ENCODE peak calls at places on chromosomes 11 and 22, in six cellular contexts. Q is H9, T is IMR-90, N is H1, I is mesenchymal stem cell, C is trophoblast cell. K is an unnamed sample.

GRCh38 chr11:68654978-68655377 is 29.4 kb upstream of the GAL start:
- DNase-seq in Q (no peak), T (no peak), N (no peak), I (no peak), C (no peak), K (no peak)

GRCh38 chr11:129853508-129854228 is 38.0 kb downstream of the TMEM45B start:
- DNase-seq in Q (no peak), T (peak; percentile 49), N (no peak), I (peak; percentile 24), C (peak; percentile 19), K (no peak)

GRCh38 chr11:63635762-63636465 is 21.7 kb upstream of the PLAAT3 start:
- DNase-seq in Q (peak; percentile 67), T (peak; percentile 63), N (peak; percentile 85), I (peak; percentile 71), C (peak; percentile 76), K (peak; percentile 62)

GRCh38 chr11:72655896-72656464 is 18.2 kb downstream of the PDE2A start:
- DNase-seq in Q (no peak), T (no peak), N (no peak), I (no peak), C (no peak), K (no peak)

GRCh38 chr22:48267681-48268080 is 1505.2 kb downstream of the TBC1D22A start:
- DNase-seq in Q (no peak), T (no peak), N (no peak), I (no peak), C (no peak), K (no peak)

GRCh38 chr22:28019881-28020861 is 101.1 kb upstream of the PITPNB start:
- DNase-seq in Q (peak; percentile 82), T (peak; percentile 60), N (peak; percentile 97), I (peak; percentile 83), C (peak; percentile 65), K (peak; percentile 65)

GRCh38 chr11:117295438-117296137 is 4.4 kb downstream of the BACE1-AS start:
- DNase-seq in Q (no peak), T (no peak), N (no peak), I (no peak), C (no peak), K (no peak)

GRCh38 chr11:45528435-45528834 is 137.0 kb downstream of the CHST1 start:
- DNase-seq in Q (no peak), T (no peak), N (no peak), I (no peak), C (no peak), K (no peak)

GRCh38 chr11:19116315-19116970 is 525 bp upstream of the ZDHHC13 start:
- DNase-seq in Q (no peak), T (no peak), N (no peak), I (no peak), C (no peak), K (no peak)

GRCh38 chr11:24253237-24253760 is 243.6 kb upstream of the LUZP2 start:
- DNase-seq in Q (no peak), T (peak; percentile 18), N (no peak), I (peak; percentile 30), C (no peak), K (no peak)

GRCh38 chr22:26303475-26303874 is 125.6 kb upstream of the ASPHD2 start:
- DNase-seq in Q (no peak), T (no peak), N (no peak), I (no peak), C (peak; percentile 21), K (no peak)

GRCh38 chr11:75352417-75353206 is 1.2 kb upstream of the ARRB1 start:
- DNase-seq in Q (no peak), T (no peak), N (no peak), I (peak; percentile 68), C (no peak), K (no peak)

GRCh38 chr11:2609345-2609744 is 90.4 kb downstream of the KCNQ1OT1 start:
- DNase-seq in Q (no peak), T (no peak), N (no peak), I (no peak), C (no peak), K (no peak)

GRCh38 chr11:70568504-70569172 is 170.3 kb downstream of the CTTN start:
- DNase-seq in Q (peak; percentile 86), T (peak; percentile 24), N (peak; percentile 72), I (peak; percentile 63), C (peak; percentile 29), K (no peak)
- H2AFZ ChIP-seq in Q (no peak overlapping the region), T (peak overlapping the region; percentile 74), N (no peak overlapping the region), I (no peak overlapping the region), C (no peak overlapping the region), K (peak overlapping the region; percentile 2)

DNA sequence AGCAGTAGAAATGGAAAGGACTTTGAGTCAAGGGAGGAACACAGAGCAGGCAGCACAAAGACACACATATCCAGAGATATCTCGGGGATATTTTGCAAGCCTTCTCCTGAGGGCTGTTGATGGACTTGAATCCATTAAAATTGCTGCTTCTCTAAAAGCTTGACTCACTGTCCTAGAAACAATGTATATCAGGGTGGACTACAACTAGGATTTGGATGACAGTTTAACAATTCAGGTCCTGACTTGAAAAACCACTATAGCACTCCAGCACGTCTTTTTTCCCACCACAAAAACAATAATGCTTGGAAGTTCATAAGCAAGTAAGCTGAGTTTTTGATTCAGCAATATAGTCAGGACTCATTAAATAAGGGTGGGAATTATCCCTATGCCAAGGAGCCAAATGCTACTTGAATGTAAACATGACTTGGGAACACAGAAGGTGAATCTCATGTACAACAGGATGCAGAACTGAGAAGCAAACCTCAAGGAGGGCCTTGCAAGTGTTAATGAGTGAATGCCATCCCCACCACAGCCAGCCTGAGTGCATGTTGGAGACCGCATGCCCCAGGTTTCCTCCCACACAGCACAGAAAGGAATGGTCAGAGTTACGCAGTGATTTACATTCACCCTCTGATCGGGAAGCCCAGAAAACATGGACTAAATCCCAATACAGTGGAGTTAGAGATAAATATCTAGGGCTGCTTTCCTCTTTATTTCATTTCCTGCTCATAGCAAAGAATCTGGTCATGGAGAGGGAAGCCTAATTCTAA is 98.3 kb upstream of the OR9G4 start:
- DNase-seq in Q (no peak), T (no peak), N (no peak), I (no peak), C (no peak), K (no peak)
- H3K27me3 ChIP-seq in Q (no peaks in the 10 kb centered on the region), T (no peaks in the 10 kb centered on the region), N (no peaks in the 10 kb centered on the region), I (peaks cover 18% of the 10 kb centered on the region), C (no peaks in the 10 kb centered on the region), K (no peaks in the 10 kb centered on the region)

GRCh38 chr11:47175746-47176327 is 842 bp downstream of the ARFGAP2 start:
- DNase-seq in Q (no peak), T (no peak), N (no peak), I (no peak), C (peak; percentile 83), K (no peak)

GRCh38 chr11:47178305-47178704 is 1.6 kb upstream of the ARFGAP2 start:
- DNase-seq in Q (no peak), T (no peak), N (no peak), I (no peak), C (no peak), K (no peak)

GRCh38 chr11:47177229-47177845 is 658 bp upstream of the ARFGAP2 start:
- DNase-seq in Q (peak; percentile 74), T (peak; percentile 74), N (peak; percentile 86), I (peak; percentile 88), C (peak; percentile 69), K (peak; percentile 71)

GRCh38 chr11:47177846-47178245 is 1.2 kb upstream of the ARFGAP2 start:
- DNase-seq in Q (no peak), T (no peak), N (no peak), I (no peak), C (no peak), K (no peak)

GRCh38 chr11:47176328-47177228 is at the start of gene ARFGAP2:
- DNase-seq in Q (peak; percentile 95), T (peak; percentile 94), N (peak; percentile 93), I (peak; percentile 96), C (peak; percentile 98), K (peak; percentile 93)
- H4K8ac ChIP-seq in Q (peak within 1 kb of the TSS; percentile 70), T (peak within 1 kb of the TSS; percentile 97), N (peak within 1 kb of the TSS; percentile 99), I (peak within 1 kb of the TSS; percentile 78), C (peak within 1 kb of the TSS; percentile 99), K (peak within 1 kb of the TSS; percentile 74)

DNA sequence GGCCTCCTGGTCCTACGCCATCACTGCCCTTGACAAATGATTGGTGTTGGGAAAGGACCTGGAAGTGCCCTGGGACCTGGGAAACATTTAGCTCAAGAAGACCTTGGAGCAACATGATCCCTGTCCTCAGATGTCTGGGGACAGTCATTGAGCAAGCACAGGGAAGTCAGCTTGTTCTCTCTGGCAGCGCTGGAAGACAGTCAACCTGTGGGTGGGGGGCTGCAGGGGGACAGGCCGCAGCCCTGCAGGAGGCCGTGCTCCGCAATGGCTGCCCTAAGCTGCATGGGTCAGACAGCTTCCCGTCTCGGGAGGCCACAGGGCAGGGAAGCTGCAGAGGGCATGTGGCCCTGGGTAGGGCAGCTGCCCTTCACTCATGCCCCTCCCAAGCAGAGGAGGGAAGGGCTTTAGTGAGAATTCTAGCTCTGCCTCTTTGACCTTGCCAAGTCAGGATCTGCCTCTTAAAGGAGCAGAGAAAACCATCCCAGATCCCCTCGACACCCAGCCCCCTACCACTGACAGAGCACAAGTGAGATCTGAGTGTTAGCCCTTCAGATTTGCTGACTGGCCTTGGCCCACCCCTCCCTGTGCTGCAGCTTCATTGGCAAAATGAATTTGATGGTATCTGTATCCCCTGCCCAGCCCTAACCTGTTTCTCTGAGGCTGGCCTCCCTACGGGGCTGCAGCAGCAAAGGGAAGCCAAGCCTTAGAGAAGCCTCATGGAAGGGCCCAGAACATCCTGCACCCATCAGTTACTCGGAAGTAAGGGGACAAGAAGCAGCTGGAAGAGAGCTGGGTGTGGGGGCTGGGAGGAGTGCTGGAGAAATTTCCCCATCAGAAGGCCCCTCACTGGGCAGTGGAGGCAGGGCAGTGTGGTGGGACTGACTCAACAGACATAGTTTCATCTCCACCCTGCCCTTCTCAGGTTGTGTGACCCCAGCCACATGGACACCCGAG is 6.2 kb upstream of the SREBF2 start:
- DNase-seq in Q (no peak), T (no peak), N (no peak), I (no peak), C (no peak), K (no peak)
- H2AFZ ChIP-seq in Q (no peak overlapping the region), T (peak overlapping the region; percentile 15), N (no peak overlapping the region), I (no peak overlapping the region), C (no peak overlapping the region), K (no peak overlapping the region)

DNA sequence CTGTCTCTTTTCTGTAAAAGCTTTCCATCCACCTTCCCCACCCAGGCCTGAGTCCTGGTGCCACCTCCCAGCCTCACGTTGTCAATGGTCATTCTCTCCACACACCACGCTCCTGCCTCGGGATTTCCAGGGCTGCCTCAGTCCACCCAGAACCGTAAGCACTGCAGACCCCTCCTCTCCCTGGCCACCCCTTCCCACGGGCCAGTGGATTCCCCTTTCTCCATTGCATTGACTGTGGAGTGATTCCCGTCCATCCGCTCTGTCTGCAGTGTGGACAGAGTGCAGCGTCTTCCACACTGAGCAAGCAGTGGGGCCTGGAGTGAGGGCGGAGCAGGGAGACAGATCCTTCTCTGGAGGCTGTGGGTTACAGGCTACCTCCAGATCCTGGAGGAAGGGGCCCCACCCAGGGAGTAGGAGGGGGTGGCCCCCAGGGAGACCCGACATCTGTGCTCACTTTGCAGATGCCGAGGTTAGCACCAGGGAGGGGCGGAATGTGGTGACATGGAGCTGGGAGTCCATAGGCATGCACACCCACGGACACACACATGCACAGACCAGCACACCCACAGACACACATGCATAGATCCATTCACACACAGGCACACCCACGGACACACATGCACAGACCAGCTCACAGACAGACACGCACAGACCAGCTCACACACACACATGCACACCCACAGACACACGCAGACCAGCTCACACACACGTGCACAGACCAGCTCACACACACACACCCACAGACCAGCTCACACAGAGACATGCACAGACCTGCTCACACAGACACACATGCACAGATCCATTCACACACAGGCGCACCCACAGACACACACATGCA is 109.6 kb upstream of the B3GAT1 start:
- DNase-seq in Q (no peak), T (no peak), N (no peak), I (no peak), C (no peak), K (no peak)
- H3K27me3 ChIP-seq in Q (no peaks in the 10 kb centered on the region), T (no peaks in the 10 kb centered on the region), N (no peaks in the 10 kb centered on the region), I (peaks cover 14% of the 10 kb centered on the region), C (no peaks in the 10 kb centered on the region), K (peaks cover 25% of the 10 kb centered on the region)